ENCODE peak calls at places on chromosome 7, in five cellular contexts. E, X, A, C and D are unnamed samples. For H3K4me1, the result is how much of the 10 kb centered on the place peaks cover.

GRCh38 chr7:17640730-17641377 is 299.4 kb downstream of the SNX13 start:
- DNase-seq in E (no peak), A (no peak), X (peak), C (peak), D (peak)

GRCh38 chr7:75953431-75953830 is 38.5 kb downstream of the POR start:
- DNase-seq in E (no peak), A (no peak), X (no peak), C (no peak), D (no peak)

GRCh38 chr7:81684513-81685262 is 85.2 kb downstream of the HGF start:
- DNase-seq in A (no peak), X (peak), E (no peak), C (peak), D (peak)

GRCh38 chr7:24825315-24825917 is 68.2 kb upstream of the GSDME start:
- DNase-seq in A (no peak), C (no peak), X (no peak), E (no peak), D (no peak)

GRCh38 chr7:17302575-17303142 is 4.2 kb downstream of the AHR start:
- DNase-seq in X (peak), A (no peak), C (no peak), E (no peak), D (peak)

GRCh38 chr7:149476791-149477190 is 15.9 kb upstream of the ZNF777 start:
- DNase-seq in X (no peak), E (no peak), A (no peak), C (no peak), D (no peak)

GRCh38 chr7:3867847-3868246 is 566.8 kb downstream of the SDK1 start:
- DNase-seq in C (no peak), X (peak), E (no peak), A (no peak), D (peak)

GRCh38 chr7:79436378-79436777 is 17.1 kb downstream of the MAGI2 start:
- DNase-seq in E (no peak), C (no peak), X (no peak), A (no peak), D (no peak)

GRCh38 chr7:122369756-122370155 is 65.2 kb upstream of the FEZF1 start:
- DNase-seq in X (no peak), A (no peak), C (no peak), E (no peak), D (no peak)

DNA sequence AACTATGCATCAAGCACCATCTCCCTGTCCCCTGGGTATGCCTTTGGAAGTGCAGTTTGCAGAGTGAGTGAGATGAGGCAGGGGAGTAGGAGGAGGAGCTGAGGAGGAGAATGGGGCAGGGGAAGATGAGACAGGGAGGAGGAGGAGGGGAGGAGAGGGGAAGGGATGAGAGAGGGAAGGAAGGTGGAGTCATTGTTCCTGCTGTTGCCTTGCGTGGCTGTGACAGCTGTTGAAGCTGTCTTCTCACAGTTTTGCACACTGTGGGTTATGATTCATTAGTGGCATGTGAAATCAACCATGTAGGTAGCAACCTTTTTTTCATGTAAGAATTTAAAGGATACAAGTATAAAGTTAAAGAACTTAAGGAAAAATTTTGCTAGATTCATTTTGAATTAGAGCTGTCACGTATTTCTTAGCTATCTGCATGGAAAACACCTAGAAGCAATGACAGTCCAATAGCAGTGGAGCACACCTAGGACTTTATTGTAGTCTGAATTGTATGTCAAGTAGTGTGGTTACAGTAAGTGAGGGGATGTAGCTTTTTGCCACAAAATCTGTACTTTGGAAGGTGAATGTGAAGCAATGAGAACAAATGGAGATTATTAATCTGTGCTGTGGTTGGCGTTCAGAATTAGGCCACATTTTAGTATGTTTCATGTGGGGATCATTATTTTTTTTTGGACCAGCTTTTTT is 21.7 kb downstream of the CCM2 start:
- DNase-seq in C (no peak), A (no peak), X (peak), E (no peak), D (no peak)
- H3K4me1 ChIP-seq in C (under half), A (under half), X (under half), E (under half), D (under half)

GRCh38 chr7:139034855-139035587 is 821 bp downstream of the ZC3HAV1L start:
- DNase-seq in C (no peak), X (peak), A (peak), E (no peak), D (no peak)
- H2BK120ac ChIP-seq in C (no peak), X (no peak), A (no peak), E (no peak), D (peak)

GRCh38 chr7:30546596-30546995 is 42.0 kb upstream of the GGCT start:
- DNase-seq in A (no peak), X (no peak), C (no peak), E (no peak), D (no peak)

GRCh38 chr7:30549933-30550493 is 44.7 kb upstream of the GARS1 start:
- DNase-seq in E (no peak), C (peak), X (no peak), A (no peak), D (no peak)

GRCh38 chr7:30553141-30553540 is 41.5 kb upstream of the GARS1 start:
- DNase-seq in A (no peak), E (no peak), X (no peak), C (no peak), D (no peak)

GRCh38 chr7:30552330-30552729 is 42.3 kb upstream of the GARS1 start:
- DNase-seq in X (no peak), A (no peak), E (no peak), C (no peak), D (no peak)

DNA sequence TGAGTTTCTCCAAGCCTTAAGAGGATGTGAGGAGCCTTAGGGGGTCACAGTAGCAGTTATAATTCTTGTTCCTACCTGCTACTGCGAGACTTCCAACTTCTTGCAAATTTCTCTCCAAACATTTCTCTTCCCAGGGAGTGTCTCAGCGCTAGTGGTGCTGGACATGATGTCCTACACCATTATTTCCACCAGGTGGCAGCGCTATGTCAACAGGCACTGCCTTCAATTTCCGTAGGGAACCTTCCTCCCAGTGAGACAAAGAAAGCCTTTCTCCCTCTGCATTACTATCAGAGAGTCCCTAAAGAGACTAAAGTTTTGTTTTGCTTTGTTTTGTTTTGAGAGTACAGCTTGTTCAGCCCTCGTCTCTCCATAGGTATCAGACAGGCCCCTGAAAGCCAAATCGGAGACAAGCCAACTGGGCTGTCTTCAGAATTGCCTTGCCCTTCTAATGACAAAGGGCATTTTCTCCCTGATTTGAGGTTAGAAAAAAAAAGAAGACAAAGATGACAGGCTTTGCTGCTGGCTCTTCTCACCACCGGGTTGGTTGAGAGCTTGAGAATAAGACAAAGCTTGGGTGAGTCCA is 44.2 kb upstream of the GGCT start:
- DNase-seq in E (no peak), X (peak), A (peak), C (peak), D (peak)
- H2AFZ ChIP-seq in E (peak), X (peak), A (no peak), C (peak), D (no peak)

GRCh38 chr7:137990251-137990901 is 11.5 kb downstream of the CREB3L2 start:
- DNase-seq in A (no peak), E (no peak), X (peak), C (no peak), D (no peak)

GRCh38 chr7:137994091-137994688 is 7.7 kb downstream of the CREB3L2 start:
- DNase-seq in E (no peak), X (no peak), A (no peak), C (no peak), D (no peak)

GRCh38 chr7:137992042-137992737 is 9.7 kb downstream of the CREB3L2 start:
- DNase-seq in A (no peak), X (peak), E (no peak), C (no peak), D (peak)

GRCh38 chr7:137993395-137993743 is 8.5 kb downstream of the CREB3L2 start:
- DNase-seq in C (no peak), A (no peak), X (no peak), E (no peak), D (no peak)

DNA sequence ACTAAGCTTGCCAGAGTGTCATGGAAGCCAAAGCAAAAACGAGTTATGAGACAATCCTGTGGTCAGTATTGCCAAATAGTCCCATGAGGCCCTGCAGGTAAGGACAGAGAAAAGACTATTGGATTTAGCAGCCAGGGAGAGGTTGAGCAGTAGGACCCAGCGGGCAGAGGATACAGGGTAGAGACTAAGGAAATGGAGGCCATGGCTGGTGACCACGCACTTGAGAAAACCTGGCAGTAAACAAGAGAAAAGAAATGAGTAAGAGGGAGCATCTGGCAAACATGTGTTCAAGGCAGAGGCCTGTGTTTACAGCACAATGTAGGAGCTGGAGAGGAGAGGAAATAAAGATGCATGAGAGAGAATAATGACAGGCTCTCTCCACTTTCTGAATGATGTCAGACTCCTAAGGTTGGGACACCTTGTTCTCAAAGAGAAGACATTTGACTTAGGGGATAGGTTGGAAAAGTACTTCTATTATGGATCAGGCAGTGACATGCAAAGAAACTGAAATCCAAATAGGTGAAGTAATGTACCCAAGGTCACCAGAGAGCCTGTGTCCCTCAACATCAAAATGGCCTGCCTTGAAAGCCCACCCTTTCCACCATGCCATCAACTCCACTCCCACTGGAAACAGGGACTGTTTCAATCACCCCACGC is 9.0 kb downstream of the CREB3L2 start:
- DNase-seq in C (no peak), A (no peak), X (peak), E (no peak), D (peak)
- H3K4me1 ChIP-seq in C (under half), A (under half), X (under half), E (under half), D (under half)

DNA sequence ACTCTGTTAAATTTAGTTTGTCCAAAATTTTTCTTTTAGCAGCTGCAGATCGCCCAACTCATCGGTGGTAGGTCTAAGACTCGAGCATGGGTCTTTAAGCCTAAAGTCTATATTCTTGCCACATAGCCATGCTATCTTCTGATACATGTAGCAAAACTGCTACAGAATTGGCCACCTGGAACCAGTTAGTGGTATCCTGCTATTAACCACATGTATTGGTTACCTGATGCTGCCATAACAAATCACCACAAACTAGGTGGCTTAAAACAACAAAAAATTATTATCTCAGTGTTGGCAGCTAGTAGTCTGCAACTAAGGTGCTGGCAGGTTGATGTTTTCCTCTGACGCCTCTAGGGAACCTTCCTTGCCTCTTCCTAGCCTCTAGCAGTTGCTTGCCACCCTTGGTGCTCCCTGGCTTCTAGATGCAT is 96.7 kb upstream of the PIK3CG start:
- DNase-seq in C (no peak), E (no peak), A (no peak), X (no peak), D (no peak)
- H2BK120ac ChIP-seq in C (no peak), E (no peak), A (no peak), X (peak), D (peak)

DNA sequence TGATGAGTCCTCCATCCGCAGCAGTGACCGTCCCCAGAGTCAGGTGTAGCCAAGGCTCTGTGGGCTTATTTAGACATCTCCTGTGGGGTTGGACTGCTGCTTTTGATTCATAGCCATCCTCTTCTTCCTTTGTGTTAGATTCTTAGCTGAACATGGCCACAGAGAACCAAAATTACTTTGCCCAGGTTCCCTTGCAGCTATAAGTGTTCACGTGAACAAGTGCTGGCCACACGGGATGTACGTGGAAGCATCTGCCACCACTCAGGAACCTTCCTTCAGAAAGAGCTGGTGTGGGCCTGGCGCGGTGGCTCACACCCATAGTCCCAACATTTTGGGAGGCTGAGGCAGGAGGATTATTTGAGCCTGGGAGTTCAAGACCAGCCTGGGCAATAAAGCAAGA is 49.1 kb downstream of the TMEM209 start:
- DNase-seq in A (no peak), E (no peak), X (no peak), C (no peak), D (no peak)
- H2AFZ ChIP-seq in A (no peak), E (no peak), X (no peak), C (no peak), D (no peak)

GRCh38 chr7:50678586-50678985 is 104.1 kb downstream of the GRB10 start:
- DNase-seq in C (no peak), A (no peak), X (no peak), E (no peak), D (no peak)

GRCh38 chr7:50677279-50677996 is 105.3 kb downstream of the GRB10 start:
- DNase-seq in E (no peak), C (no peak), A (no peak), X (no peak), D (no peak)

GRCh38 chr7:50676079-50676478 is 106.6 kb downstream of the GRB10 start:
- DNase-seq in E (no peak), C (no peak), A (no peak), X (no peak), D (no peak)

GRCh38 chr7:50674896-50675835 is 107.5 kb downstream of the GRB10 start:
- DNase-seq in A (no peak), C (no peak), X (no peak), E (no peak), D (no peak)

DNA sequence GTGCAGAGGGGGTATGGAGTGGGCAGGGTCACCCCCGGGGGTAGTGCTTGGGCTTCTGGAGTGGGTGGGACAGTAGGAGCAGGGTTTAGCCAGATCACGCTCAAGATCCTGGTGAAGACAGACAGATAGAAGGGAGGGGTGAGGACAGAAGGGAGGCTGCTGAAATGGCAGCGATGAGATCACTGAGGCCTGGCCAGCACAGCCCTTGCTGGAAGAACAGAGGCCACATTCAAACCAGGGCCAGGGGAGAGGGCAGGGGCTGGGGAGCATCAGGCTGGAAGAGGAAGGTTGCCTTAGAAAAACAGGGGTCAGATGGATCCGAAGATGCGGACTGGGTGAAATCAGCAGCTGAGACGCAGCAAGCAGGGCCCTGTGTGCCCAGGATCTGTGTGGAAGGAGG is 105.9 kb downstream of the GRB10 start:
- DNase-seq in C (no peak), E (no peak), A (no peak), X (no peak), D (no peak)
- H3K4me1 ChIP-seq in C (under half), E (under half), A (under half), X (under half), D (under half)